ENCODE peak calls at places on chromosomes 13 and 19, in six cellular contexts. One of them, this sample, is unnamed.

GRCh38 chr19:4657835-4658234 is 12.3 kb downstream of the MYDGF start:
- DNase-seq in HepG2: no peak
- DNase-seq in SK-N-SH: no peak
- DNase-seq in A549: no peak
- DNase-seq in K562: no peak
- DNase-seq in GM12878: no peak
- DNase-seq in this sample: no peak

GRCh38 chr19:57807541-57807940 is 7.2 kb downstream of the ZNF552 start:
- DNase-seq in HepG2: no peak
- DNase-seq in GM12878: no peak
- DNase-seq in SK-N-SH: no peak
- DNase-seq in A549: no peak
- DNase-seq in K562: no peak
- DNase-seq in this sample: no peak

GRCh38 chr19:27796540-27796939 is 1416.4 kb downstream of the UQCRFS1 start:
- DNase-seq in GM12878: no peak
- DNase-seq in K562: no peak
- DNase-seq in A549: no peak
- DNase-seq in HepG2: no peak
- DNase-seq in SK-N-SH: no peak
- DNase-seq in this sample: no peak

GRCh38 chr19:7917292-7918061 is 2.7 kb upstream of the SNAPC2 start:
- DNase-seq in A549: peak; percentile 61
- DNase-seq in GM12878: no peak
- DNase-seq in SK-N-SH: peak; percentile 83
- DNase-seq in HepG2: no peak
- DNase-seq in K562: no peak
- DNase-seq in this sample: peak; percentile 45

GRCh38 chr19:1122972-1123363 is 19.2 kb downstream of the GPX4 start:
- DNase-seq in K562: peak; percentile 99
- DNase-seq in GM12878: no peak
- DNase-seq in HepG2: peak; percentile 29
- DNase-seq in A549: peak; percentile 84
- DNase-seq in SK-N-SH: peak; percentile 99
- DNase-seq in this sample: peak; percentile 56

GRCh38 chr13:43776680-43777079 is 10.1 kb downstream of the ENOX1 start:
- DNase-seq in K562: no peak
- DNase-seq in HepG2: no peak
- DNase-seq in A549: no peak
- DNase-seq in GM12878: no peak
- DNase-seq in SK-N-SH: no peak
- DNase-seq in this sample: no peak

GRCh38 chr13:47459512-47459911 is 541.6 kb downstream of the SUCLA2 start:
- DNase-seq in HepG2: no peak
- DNase-seq in A549: no peak
- DNase-seq in K562: no peak
- DNase-seq in GM12878: no peak
- DNase-seq in SK-N-SH: peak; percentile 3
- DNase-seq in this sample: peak; percentile 43

GRCh38 chr13:51618626-51619025 is 34.4 kb downstream of the WDFY2 start:
- DNase-seq in A549: no peak
- DNase-seq in GM12878: no peak
- DNase-seq in K562: no peak
- DNase-seq in SK-N-SH: no peak
- DNase-seq in HepG2: no peak
- DNase-seq in this sample: no peak

GRCh38 chr13:29474991-29475390 is 120.5 kb downstream of the SLC7A1 start:
- DNase-seq in K562: no peak
- DNase-seq in A549: no peak
- DNase-seq in SK-N-SH: no peak
- DNase-seq in HepG2: no peak
- DNase-seq in GM12878: no peak
- DNase-seq in this sample: peak; percentile 91

GRCh38 chr19:16274466-16274865 is 50.2 kb upstream of the KLF2 start:
- DNase-seq in A549: no peak
- DNase-seq in SK-N-SH: no peak
- DNase-seq in K562: no peak
- DNase-seq in HepG2: no peak
- DNase-seq in GM12878: no peak
- DNase-seq in this sample: no peak

GRCh38 chr19:7654401-7654800 is 14.4 kb upstream of the RETN start:
- DNase-seq in A549: no peak
- DNase-seq in SK-N-SH: no peak
- DNase-seq in GM12878: no peak
- DNase-seq in K562: no peak
- DNase-seq in HepG2: no peak
- DNase-seq in this sample: peak; percentile 5

GRCh38 chr13:84668637-84669036 is 786.4 kb upstream of the SLITRK1 start:
- DNase-seq in K562: no peak
- DNase-seq in A549: no peak
- DNase-seq in SK-N-SH: no peak
- DNase-seq in GM12878: no peak
- DNase-seq in HepG2: no peak
- DNase-seq in this sample: no peak

GRCh38 chr13:106446011-106446410 is 89.5 kb downstream of the EFNB2 start:
- DNase-seq in GM12878: no peak
- DNase-seq in SK-N-SH: no peak
- DNase-seq in A549: no peak
- DNase-seq in K562: no peak
- DNase-seq in HepG2: no peak
- DNase-seq in this sample: peak; percentile 65

GRCh38 chr19:3004522-3004921 is 24.6 kb downstream of the TLE2 start:
- DNase-seq in K562: no peak
- DNase-seq in SK-N-SH: no peak
- DNase-seq in A549: no peak
- DNase-seq in HepG2: no peak
- DNase-seq in GM12878: no peak
- DNase-seq in this sample: no peak

GRCh38 chr19:9935409-9936062 is 779 bp downstream of the OLFM2 start:
- DNase-seq in K562: no peak
- DNase-seq in HepG2: no peak
- DNase-seq in SK-N-SH: peak; percentile 52
- DNase-seq in A549: no peak
- DNase-seq in GM12878: no peak
- DNase-seq in this sample: no peak
- TF ChIP-seq SMC3 in K562: no peak
- TF ChIP-seq SMC3 in HepG2: no peak
- TF ChIP-seq SMC3 in SK-N-SH: no peak
- TF ChIP-seq SMC3 in A549: no peak
- TF ChIP-seq SMC3 in GM12878: no peak
- TF ChIP-seq SMC3 in this sample: no peak

DNA sequence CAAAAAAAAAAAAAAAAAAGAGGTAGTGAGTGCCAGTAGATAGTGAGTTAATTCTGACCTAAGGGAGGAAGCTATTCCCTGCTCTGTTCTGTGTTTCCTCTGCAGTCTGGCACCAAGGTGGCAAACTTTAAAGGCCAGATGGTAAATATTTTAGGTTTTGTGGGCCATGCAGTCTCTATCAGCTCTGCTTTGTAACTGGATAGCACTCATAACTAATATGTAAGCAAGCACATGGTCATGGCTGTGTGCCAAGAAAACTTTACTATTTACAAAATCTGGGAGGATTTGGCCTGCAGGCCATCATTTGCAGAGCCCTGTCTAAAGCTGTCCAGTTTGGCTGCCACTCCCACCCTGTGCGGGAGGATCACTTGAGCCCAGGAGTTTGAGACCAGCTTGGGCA is 4.3 kb downstream of the PIN1 start:
- DNase-seq in HepG2: no peak
- DNase-seq in K562: peak; percentile 2
- DNase-seq in GM12878: no peak
- DNase-seq in SK-N-SH: no peak
- DNase-seq in A549: no peak
- DNase-seq in this sample: peak; percentile 51
- TF ChIP-seq SMC3 in HepG2: no peak
- TF ChIP-seq SMC3 in K562: no peak
- TF ChIP-seq SMC3 in GM12878: no peak
- TF ChIP-seq SMC3 in SK-N-SH: no peak
- TF ChIP-seq SMC3 in A549: no peak
- TF ChIP-seq SMC3 in this sample: no peak

DNA sequence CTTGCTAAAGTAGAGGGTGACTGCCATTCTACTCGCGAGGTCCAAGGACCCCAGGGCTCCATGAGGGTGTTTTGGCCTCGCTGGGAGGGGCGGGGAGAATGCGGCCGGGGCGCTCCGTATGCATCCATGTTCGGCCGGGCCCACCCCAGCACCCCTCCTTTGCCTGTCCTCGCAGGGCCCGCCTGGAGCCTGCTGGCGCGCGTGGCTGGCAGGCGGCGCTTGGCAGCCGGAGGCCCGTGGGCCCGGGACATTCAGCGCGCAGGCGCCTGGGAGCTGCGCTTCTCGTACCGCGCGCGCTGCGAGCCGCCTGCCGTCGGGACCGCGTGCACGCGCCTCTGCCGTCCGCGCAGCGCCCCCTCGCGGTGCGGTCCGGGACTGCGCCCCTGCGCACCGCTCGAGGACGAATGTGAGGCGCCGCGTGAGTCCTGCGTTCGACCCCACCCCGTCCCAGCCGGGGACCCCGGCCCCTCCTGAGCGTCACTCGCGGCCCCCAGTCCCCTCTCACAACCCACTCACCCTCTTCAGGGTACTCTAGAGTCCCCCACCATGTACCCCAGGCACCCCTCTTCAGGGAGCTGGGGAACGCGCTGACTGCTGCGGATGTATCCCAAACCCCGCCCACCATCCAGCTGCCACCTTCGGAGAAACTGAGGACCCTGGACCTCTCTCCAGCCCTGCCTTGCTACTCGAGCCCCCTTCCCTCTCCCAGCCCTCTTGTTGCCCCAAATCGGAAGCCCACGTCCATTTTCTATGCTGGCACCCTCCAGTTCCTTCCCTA is 4.1 kb downstream of the DLL3 start:
- DNase-seq in SK-N-SH: peak; percentile 91
- DNase-seq in GM12878: no peak
- DNase-seq in K562: peak; percentile 91
- DNase-seq in A549: peak; percentile 94
- DNase-seq in HepG2: peak; percentile 56
- DNase-seq in this sample: peak; percentile 73
- TF ChIP-seq SMC3 in SK-N-SH: peak; percentile 12
- TF ChIP-seq SMC3 in GM12878: peak; percentile 23
- TF ChIP-seq SMC3 in K562: peak; percentile 31
- TF ChIP-seq SMC3 in A549: peak; percentile 65
- TF ChIP-seq SMC3 in HepG2: no peak
- TF ChIP-seq SMC3 in this sample: peak; percentile 47

DNA sequence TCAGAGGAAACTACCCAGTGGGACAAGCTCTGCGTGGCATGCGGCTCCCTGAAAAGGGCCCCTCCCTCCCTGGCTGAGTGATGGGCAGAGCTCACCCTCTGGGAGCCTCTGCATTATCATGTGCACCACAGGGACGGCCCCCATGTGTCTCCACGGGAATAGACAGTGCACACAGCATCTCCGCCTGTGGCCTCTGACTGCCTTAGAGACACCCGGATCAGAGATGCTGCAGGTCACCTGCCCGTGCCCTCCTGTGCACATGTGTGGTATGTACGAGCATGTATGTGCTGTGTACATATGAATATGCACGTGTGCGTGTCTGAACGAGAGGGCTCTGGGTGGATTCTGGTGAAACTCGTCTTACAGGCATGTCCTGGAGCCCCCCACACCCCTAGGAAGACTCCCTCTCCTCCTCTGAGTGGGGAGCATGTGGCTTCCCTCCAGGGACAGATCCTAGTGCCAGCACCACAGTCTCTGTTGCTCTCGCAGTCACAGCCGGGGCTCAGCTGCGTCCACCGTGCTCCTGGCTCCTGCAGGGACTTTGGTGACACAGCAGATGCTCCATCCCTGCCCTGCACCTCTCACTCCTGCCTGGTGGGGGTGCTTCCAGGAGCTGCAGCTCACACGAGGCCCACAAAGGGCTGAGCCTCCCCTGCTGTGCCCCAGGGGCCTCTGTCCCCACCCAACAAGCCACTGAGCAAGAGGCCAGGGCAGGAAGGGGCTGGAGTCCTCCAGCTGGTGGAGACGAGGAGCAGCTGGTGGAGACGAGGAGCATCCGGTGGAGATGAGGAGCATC is 19.6 kb downstream of the C13orf46 start:
- DNase-seq in HepG2: no peak
- DNase-seq in A549: no peak
- DNase-seq in K562: no peak
- DNase-seq in GM12878: no peak
- DNase-seq in SK-N-SH: no peak
- DNase-seq in this sample: no peak
- TF ChIP-seq SMC3 in HepG2: no peak
- TF ChIP-seq SMC3 in A549: no peak
- TF ChIP-seq SMC3 in K562: no peak
- TF ChIP-seq SMC3 in GM12878: no peak
- TF ChIP-seq SMC3 in SK-N-SH: no peak
- TF ChIP-seq SMC3 in this sample: no peak

DNA sequence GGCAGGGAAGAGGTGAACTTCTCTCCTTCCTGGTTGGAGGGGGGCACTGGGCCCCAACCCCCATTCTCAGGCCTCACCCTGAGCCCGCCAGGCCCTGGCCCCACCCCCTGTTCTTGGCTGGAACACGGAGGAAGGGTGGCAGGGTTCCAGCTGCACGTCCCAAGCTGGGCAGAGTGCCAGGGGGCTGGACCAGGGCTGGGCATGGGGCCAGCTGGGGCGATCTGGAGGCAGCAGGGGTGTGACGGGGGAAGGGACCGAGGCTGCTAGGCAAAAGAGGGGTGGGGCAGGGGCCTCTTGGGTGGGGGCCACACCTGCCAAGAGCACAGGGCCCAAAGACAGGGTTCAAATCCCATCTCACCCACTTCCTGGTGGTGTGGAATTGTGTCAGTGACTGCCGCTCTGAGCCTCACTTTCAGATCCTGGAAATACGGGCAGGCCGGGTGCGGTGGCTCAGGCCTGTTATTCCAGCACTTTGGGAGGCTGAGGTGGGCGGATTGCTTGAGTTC is 2.2 kb downstream of the HIF3A start:
- DNase-seq in SK-N-SH: peak; percentile 99
- DNase-seq in GM12878: no peak
- DNase-seq in A549: peak; percentile 90
- DNase-seq in K562: no peak
- DNase-seq in HepG2: peak; percentile 54
- DNase-seq in this sample: peak; percentile 50
- TF ChIP-seq SMC3 in SK-N-SH: no peak
- TF ChIP-seq SMC3 in GM12878: no peak
- TF ChIP-seq SMC3 in A549: peak; percentile 5
- TF ChIP-seq SMC3 in K562: no peak
- TF ChIP-seq SMC3 in HepG2: no peak
- TF ChIP-seq SMC3 in this sample: no peak

GRCh38 chr13:36736119-36736726 is 62.4 kb downstream of the SERTM1 start:
- DNase-seq in SK-N-SH: peak; percentile 37
- DNase-seq in HepG2: peak; percentile 35
- DNase-seq in GM12878: no peak
- DNase-seq in K562: peak; percentile 32
- DNase-seq in A549: peak; percentile 50
- DNase-seq in this sample: peak; percentile 62
- TF ChIP-seq SMC3 in SK-N-SH: peak; percentile 79
- TF ChIP-seq SMC3 in HepG2: peak; percentile 69
- TF ChIP-seq SMC3 in GM12878: peak; percentile 77
- TF ChIP-seq SMC3 in K562: peak; percentile 43
- TF ChIP-seq SMC3 in A549: peak; percentile 71
- TF ChIP-seq SMC3 in this sample: peak; percentile 75

GRCh38 chr19:53172892-53173291 is 14.0 kb upstream of the ZNF347 start:
- DNase-seq in HepG2: peak; percentile 12
- DNase-seq in K562: no peak
- DNase-seq in A549: no peak
- DNase-seq in SK-N-SH: no peak
- DNase-seq in GM12878: no peak
- DNase-seq in this sample: peak; percentile 48
- TF ChIP-seq SMC3 in HepG2: no peak
- TF ChIP-seq SMC3 in K562: no peak
- TF ChIP-seq SMC3 in A549: no peak
- TF ChIP-seq SMC3 in SK-N-SH: no peak
- TF ChIP-seq SMC3 in GM12878: no peak
- TF ChIP-seq SMC3 in this sample: no peak

This sample was measured in IMR-90.